ENCODE peak calls at places on chromosomes 4 and X, in eight cellular contexts. One of them, this sample, is unnamed.

GRCh38 chrX:40663880-40664630 is 16.7 kb upstream of the CXorf38 start:
- DNase-seq in substantia nigra: no peak
- DNase-seq in NCI-H1105: no peak
- DNase-seq in activated naive CD8-positive, alpha-beta T cell treated with anti-CD3 and anti-CD28 coated beads, Interleukin-2, amount 50 U/mL, for 16 hours: no peak
- DNase-seq in A549: no peak
- DNase-seq in adrenal gland: peak
- DNase-seq in SW480: no peak
- DNase-seq in HT-29: peak
- DNase-seq in this sample: peak

GRCh38 chrX:34350552-34350951 is 218.4 kb upstream of the FAM47A start:
- DNase-seq in activated naive CD8-positive, alpha-beta T cell treated with anti-CD3 and anti-CD28 coated beads, Interleukin-2, amount 50 U/mL, for 16 hours: no peak
- DNase-seq in adrenal gland: no peak
- DNase-seq in substantia nigra: no peak
- DNase-seq in HT-29: no peak
- DNase-seq in NCI-H1105: no peak
- DNase-seq in SW480: no peak
- DNase-seq in A549: no peak
- DNase-seq in this sample: no peak

GRCh38 chr4:25485104-25485503 is 108.0 kb downstream of the ANAPC4 start:
- DNase-seq in adrenal gland: no peak
- DNase-seq in NCI-H1105: no peak
- DNase-seq in HT-29: no peak
- DNase-seq in activated naive CD8-positive, alpha-beta T cell treated with anti-CD3 and anti-CD28 coated beads, Interleukin-2, amount 50 U/mL, for 16 hours: no peak
- DNase-seq in A549: no peak
- DNase-seq in SW480: no peak
- DNase-seq in substantia nigra: no peak
- DNase-seq in this sample: no peak

GRCh38 chrX:56564921-56565861 is 1.8 kb downstream of the UBQLN2 start:
- DNase-seq in adrenal gland: no peak
- DNase-seq in activated naive CD8-positive, alpha-beta T cell treated with anti-CD3 and anti-CD28 coated beads, Interleukin-2, amount 50 U/mL, for 16 hours: no peak
- DNase-seq in SW480: no peak
- DNase-seq in NCI-H1105: no peak
- DNase-seq in HT-29: peak
- DNase-seq in A549: no peak
- DNase-seq in substantia nigra: no peak
- DNase-seq in this sample: peak

GRCh38 chrX:11435568-11435967 is 142.4 kb downstream of the AMELX start:
- DNase-seq in substantia nigra: no peak
- DNase-seq in SW480: no peak
- DNase-seq in A549: no peak
- DNase-seq in HT-29: no peak
- DNase-seq in adrenal gland: no peak
- DNase-seq in activated naive CD8-positive, alpha-beta T cell treated with anti-CD3 and anti-CD28 coated beads, Interleukin-2, amount 50 U/mL, for 16 hours: no peak
- DNase-seq in NCI-H1105: no peak
- DNase-seq in this sample: no peak

GRCh38 chrX:2846992-2847391 is 18.3 kb downstream of the GYG2 start:
- DNase-seq in SW480: no peak
- DNase-seq in A549: no peak
- DNase-seq in activated naive CD8-positive, alpha-beta T cell treated with anti-CD3 and anti-CD28 coated beads, Interleukin-2, amount 50 U/mL, for 16 hours: no peak
- DNase-seq in substantia nigra: no peak
- DNase-seq in adrenal gland: no peak
- DNase-seq in HT-29: no peak
- DNase-seq in NCI-H1105: no peak
- DNase-seq in this sample: no peak

GRCh38 chr4:3227878-3228675 is 20.9 kb upstream of the MSANTD1 start:
- DNase-seq in HT-29: no peak
- DNase-seq in SW480: no peak
- DNase-seq in activated naive CD8-positive, alpha-beta T cell treated with anti-CD3 and anti-CD28 coated beads, Interleukin-2, amount 50 U/mL, for 16 hours: no peak
- DNase-seq in A549: no peak
- DNase-seq in NCI-H1105: no peak
- DNase-seq in adrenal gland: peak
- DNase-seq in substantia nigra: no peak
- DNase-seq in this sample: no peak

GRCh38 chr4:159071178-159071968 is 31.5 kb upstream of the RAPGEF2 start:
- DNase-seq in adrenal gland: no peak
- DNase-seq in HT-29: peak
- DNase-seq in NCI-H1105: no peak
- DNase-seq in activated naive CD8-positive, alpha-beta T cell treated with anti-CD3 and anti-CD28 coated beads, Interleukin-2, amount 50 U/mL, for 16 hours: no peak
- DNase-seq in substantia nigra: no peak
- DNase-seq in SW480: peak
- DNase-seq in A549: no peak
- DNase-seq in this sample: no peak

GRCh38 chrX:102723456-102723855 is 2.9 kb downstream of the GPRASP3 start:
- DNase-seq in adrenal gland: no peak
- DNase-seq in activated naive CD8-positive, alpha-beta T cell treated with anti-CD3 and anti-CD28 coated beads, Interleukin-2, amount 50 U/mL, for 16 hours: no peak
- DNase-seq in SW480: no peak
- DNase-seq in NCI-H1105: no peak
- DNase-seq in substantia nigra: no peak
- DNase-seq in HT-29: no peak
- DNase-seq in A549: no peak
- DNase-seq in this sample: no peak

GRCh38 chr4:110669663-110670062 is 46.8 kb upstream of the PITX2 start:
- DNase-seq in A549: no peak
- DNase-seq in adrenal gland: no peak
- DNase-seq in NCI-H1105: no peak
- DNase-seq in substantia nigra: no peak
- DNase-seq in SW480: no peak
- DNase-seq in HT-29: peak
- DNase-seq in activated naive CD8-positive, alpha-beta T cell treated with anti-CD3 and anti-CD28 coated beads, Interleukin-2, amount 50 U/mL, for 16 hours: no peak
- DNase-seq in this sample: no peak

GRCh38 chr4:105092356-105092755 is 54.3 kb upstream of the TET2 start:
- DNase-seq in substantia nigra: no peak
- DNase-seq in A549: no peak
- DNase-seq in HT-29: peak
- DNase-seq in adrenal gland: no peak
- DNase-seq in NCI-H1105: no peak
- DNase-seq in SW480: no peak
- DNase-seq in activated naive CD8-positive, alpha-beta T cell treated with anti-CD3 and anti-CD28 coated beads, Interleukin-2, amount 50 U/mL, for 16 hours: no peak
- DNase-seq in this sample: no peak

GRCh38 chr4:101211146-101211553 is 136.2 kb downstream of the PPP3CA start:
- DNase-seq in substantia nigra: no peak
- DNase-seq in SW480: no peak
- DNase-seq in activated naive CD8-positive, alpha-beta T cell treated with anti-CD3 and anti-CD28 coated beads, Interleukin-2, amount 50 U/mL, for 16 hours: no peak
- DNase-seq in HT-29: peak
- DNase-seq in A549: no peak
- DNase-seq in NCI-H1105: no peak
- DNase-seq in adrenal gland: no peak
- DNase-seq in this sample: no peak

GRCh38 chr4:20532871-20533870 is 167.1 kb upstream of the PACRGL start:
- DNase-seq in SW480: peak
- DNase-seq in NCI-H1105: no peak
- DNase-seq in substantia nigra: no peak
- DNase-seq in activated naive CD8-positive, alpha-beta T cell treated with anti-CD3 and anti-CD28 coated beads, Interleukin-2, amount 50 U/mL, for 16 hours: no peak
- DNase-seq in HT-29: no peak
- DNase-seq in A549: no peak
- DNase-seq in adrenal gland: no peak
- DNase-seq in this sample: no peak

GRCh38 chr4:77175201-77175610 is 18.2 kb downstream of the CCNG2 start:
- DNase-seq in adrenal gland: no peak
- DNase-seq in A549: no peak
- DNase-seq in HT-29: no peak
- DNase-seq in SW480: no peak
- DNase-seq in activated naive CD8-positive, alpha-beta T cell treated with anti-CD3 and anti-CD28 coated beads, Interleukin-2, amount 50 U/mL, for 16 hours: no peak
- DNase-seq in substantia nigra: no peak
- DNase-seq in NCI-H1105: no peak
- DNase-seq in this sample: no peak

GRCh38 chrX:3166670-3167455 is 125.6 kb downstream of the ARSF start:
- DNase-seq in SW480: no peak
- DNase-seq in activated naive CD8-positive, alpha-beta T cell treated with anti-CD3 and anti-CD28 coated beads, Interleukin-2, amount 50 U/mL, for 16 hours: no peak
- DNase-seq in NCI-H1105: no peak
- DNase-seq in substantia nigra: no peak
- DNase-seq in adrenal gland: no peak
- DNase-seq in HT-29: no peak
- DNase-seq in A549: no peak
- DNase-seq in this sample: no peak

GRCh38 chr4:122218762-122219161 is 66.6 kb downstream of the BLTP1 start:
- DNase-seq in SW480: no peak
- DNase-seq in adrenal gland: no peak
- DNase-seq in HT-29: peak
- DNase-seq in NCI-H1105: no peak
- DNase-seq in A549: no peak
- DNase-seq in activated naive CD8-positive, alpha-beta T cell treated with anti-CD3 and anti-CD28 coated beads, Interleukin-2, amount 50 U/mL, for 16 hours: no peak
- DNase-seq in substantia nigra: no peak
- DNase-seq in this sample: no peak

GRCh38 chr4:89353514-89353913 is 45.9 kb upstream of the GPRIN3 start:
- DNase-seq in HT-29: no peak
- DNase-seq in SW480: no peak
- DNase-seq in A549: no peak
- DNase-seq in activated naive CD8-positive, alpha-beta T cell treated with anti-CD3 and anti-CD28 coated beads, Interleukin-2, amount 50 U/mL, for 16 hours: no peak
- DNase-seq in NCI-H1105: no peak
- DNase-seq in adrenal gland: no peak
- DNase-seq in substantia nigra: no peak
- DNase-seq in this sample: no peak

GRCh38 chr4:169064281-169064680 is 54.2 kb upstream of the CBR4 start:
- DNase-seq in NCI-H1105: no peak
- DNase-seq in substantia nigra: no peak
- DNase-seq in adrenal gland: no peak
- DNase-seq in activated naive CD8-positive, alpha-beta T cell treated with anti-CD3 and anti-CD28 coated beads, Interleukin-2, amount 50 U/mL, for 16 hours: no peak
- DNase-seq in A549: no peak
- DNase-seq in SW480: no peak
- DNase-seq in HT-29: no peak
- DNase-seq in this sample: no peak

GRCh38 chrX:29435396-29435795 is 780.0 kb upstream of the MAGEB2 start:
- DNase-seq in SW480: no peak
- DNase-seq in NCI-H1105: no peak
- DNase-seq in A549: no peak
- DNase-seq in HT-29: no peak
- DNase-seq in adrenal gland: no peak
- DNase-seq in activated naive CD8-positive, alpha-beta T cell treated with anti-CD3 and anti-CD28 coated beads, Interleukin-2, amount 50 U/mL, for 16 hours: no peak
- DNase-seq in substantia nigra: no peak
- DNase-seq in this sample: no peak

GRCh38 chr4:55336138-55337034 is 9.7 kb upstream of the SRD5A3 start:
- DNase-seq in A549: no peak
- DNase-seq in SW480: peak
- DNase-seq in activated naive CD8-positive, alpha-beta T cell treated with anti-CD3 and anti-CD28 coated beads, Interleukin-2, amount 50 U/mL, for 16 hours: no peak
- DNase-seq in HT-29: no peak
- DNase-seq in substantia nigra: no peak
- DNase-seq in NCI-H1105: no peak
- DNase-seq in adrenal gland: no peak
- DNase-seq in this sample: no peak

GRCh38 chrX:118579417-118579816 is 83.8 kb downstream of the DOCK11 start:
- DNase-seq in HT-29: no peak
- DNase-seq in SW480: no peak
- DNase-seq in substantia nigra: no peak
- DNase-seq in activated naive CD8-positive, alpha-beta T cell treated with anti-CD3 and anti-CD28 coated beads, Interleukin-2, amount 50 U/mL, for 16 hours: no peak
- DNase-seq in NCI-H1105: no peak
- DNase-seq in A549: no peak
- DNase-seq in adrenal gland: no peak
- DNase-seq in this sample: no peak

GRCh38 chr4:76781698-76782595 is 116.0 kb downstream of the SOWAHB start:
- DNase-seq in SW480: peak
- DNase-seq in substantia nigra: no peak
- DNase-seq in activated naive CD8-positive, alpha-beta T cell treated with anti-CD3 and anti-CD28 coated beads, Interleukin-2, amount 50 U/mL, for 16 hours: no peak
- DNase-seq in NCI-H1105: no peak
- DNase-seq in adrenal gland: no peak
- DNase-seq in A549: no peak
- DNase-seq in HT-29: peak
- DNase-seq in this sample: no peak

GRCh38 chr4:38868055-38868965 is 704 bp downstream of the FAM114A1 start:
- DNase-seq in adrenal gland: peak
- DNase-seq in activated naive CD8-positive, alpha-beta T cell treated with anti-CD3 and anti-CD28 coated beads, Interleukin-2, amount 50 U/mL, for 16 hours: no peak
- DNase-seq in HT-29: peak
- DNase-seq in SW480: no peak
- DNase-seq in A549: no peak
- DNase-seq in NCI-H1105: no peak
- DNase-seq in substantia nigra: no peak
- DNase-seq in this sample: peak

GRCh38 chr4:178293601-178294000 is 851.4 kb upstream of the AGA start:
- DNase-seq in adrenal gland: no peak
- DNase-seq in substantia nigra: no peak
- DNase-seq in SW480: no peak
- DNase-seq in activated naive CD8-positive, alpha-beta T cell treated with anti-CD3 and anti-CD28 coated beads, Interleukin-2, amount 50 U/mL, for 16 hours: no peak
- DNase-seq in HT-29: no peak
- DNase-seq in A549: no peak
- DNase-seq in NCI-H1105: no peak
- DNase-seq in this sample: no peak

GRCh38 chr4:174516345-174516744 is 5.9 kb downstream of the HPGD start:
- DNase-seq in substantia nigra: no peak
- DNase-seq in activated naive CD8-positive, alpha-beta T cell treated with anti-CD3 and anti-CD28 coated beads, Interleukin-2, amount 50 U/mL, for 16 hours: no peak
- DNase-seq in NCI-H1105: no peak
- DNase-seq in SW480: no peak
- DNase-seq in HT-29: no peak
- DNase-seq in A549: no peak
- DNase-seq in adrenal gland: no peak
- DNase-seq in this sample: no peak

GRCh38 chrX:46662594-46662993 is 89.0 kb downstream of the CHST7 start:
- DNase-seq in A549: no peak
- DNase-seq in SW480: no peak
- DNase-seq in NCI-H1105: no peak
- DNase-seq in substantia nigra: no peak
- DNase-seq in activated naive CD8-positive, alpha-beta T cell treated with anti-CD3 and anti-CD28 coated beads, Interleukin-2, amount 50 U/mL, for 16 hours: no peak
- DNase-seq in HT-29: no peak
- DNase-seq in adrenal gland: no peak
- DNase-seq in this sample: no peak

GRCh38 chr4:119835511-119835910 is 206.9 kb upstream of the PDE5A start:
- DNase-seq in substantia nigra: no peak
- DNase-seq in adrenal gland: no peak
- DNase-seq in A549: no peak
- DNase-seq in HT-29: no peak
- DNase-seq in activated naive CD8-positive, alpha-beta T cell treated with anti-CD3 and anti-CD28 coated beads, Interleukin-2, amount 50 U/mL, for 16 hours: no peak
- DNase-seq in SW480: no peak
- DNase-seq in NCI-H1105: no peak
- DNase-seq in this sample: no peak

GRCh38 chrX:66632473-66632872 is 6.4 kb downstream of the EDA2R start:
- DNase-seq in HT-29: no peak
- DNase-seq in SW480: no peak
- DNase-seq in adrenal gland: no peak
- DNase-seq in activated naive CD8-positive, alpha-beta T cell treated with anti-CD3 and anti-CD28 coated beads, Interleukin-2, amount 50 U/mL, for 16 hours: no peak
- DNase-seq in substantia nigra: no peak
- DNase-seq in NCI-H1105: no peak
- DNase-seq in A549: no peak
- DNase-seq in this sample: no peak

GRCh38 chrX:13750204-13750603 is 15.7 kb downstream of the OFD1 start:
- DNase-seq in adrenal gland: no peak
- DNase-seq in activated naive CD8-positive, alpha-beta T cell treated with anti-CD3 and anti-CD28 coated beads, Interleukin-2, amount 50 U/mL, for 16 hours: no peak
- DNase-seq in SW480: peak
- DNase-seq in NCI-H1105: peak
- DNase-seq in HT-29: peak
- DNase-seq in substantia nigra: no peak
- DNase-seq in A549: peak
- DNase-seq in this sample: no peak

GRCh38 chrX:56343664-56344063 is 111.5 kb downstream of the KLF8 start:
- DNase-seq in A549: no peak
- DNase-seq in HT-29: no peak
- DNase-seq in activated naive CD8-positive, alpha-beta T cell treated with anti-CD3 and anti-CD28 coated beads, Interleukin-2, amount 50 U/mL, for 16 hours: no peak
- DNase-seq in substantia nigra: no peak
- DNase-seq in SW480: no peak
- DNase-seq in adrenal gland: no peak
- DNase-seq in NCI-H1105: no peak
- DNase-seq in this sample: no peak

GRCh38 chr4:25308266-25308665 is 4.3 kb upstream of the ZCCHC4 start:
- DNase-seq in SW480: no peak
- DNase-seq in A549: no peak
- DNase-seq in adrenal gland: no peak
- DNase-seq in substantia nigra: no peak
- DNase-seq in activated naive CD8-positive, alpha-beta T cell treated with anti-CD3 and anti-CD28 coated beads, Interleukin-2, amount 50 U/mL, for 16 hours: no peak
- DNase-seq in HT-29: no peak
- DNase-seq in NCI-H1105: no peak
- DNase-seq in this sample: no peak

GRCh38 chr4:123750044-123750443 is 353.4 kb downstream of the SPRY1 start:
- DNase-seq in substantia nigra: no peak
- DNase-seq in adrenal gland: no peak
- DNase-seq in HT-29: no peak
- DNase-seq in SW480: no peak
- DNase-seq in A549: no peak
- DNase-seq in NCI-H1105: no peak
- DNase-seq in activated naive CD8-positive, alpha-beta T cell treated with anti-CD3 and anti-CD28 coated beads, Interleukin-2, amount 50 U/mL, for 16 hours: no peak
- DNase-seq in this sample: no peak

GRCh38 chr4:168832746-168833575 is 177.1 kb downstream of the CBR4 start:
- DNase-seq in A549: peak
- DNase-seq in SW480: no peak
- DNase-seq in HT-29: no peak
- DNase-seq in substantia nigra: peak
- DNase-seq in NCI-H1105: no peak
- DNase-seq in activated naive CD8-positive, alpha-beta T cell treated with anti-CD3 and anti-CD28 coated beads, Interleukin-2, amount 50 U/mL, for 16 hours: no peak
- DNase-seq in adrenal gland: peak
- DNase-seq in this sample: no peak

GRCh38 chrX:44012484-44013096 is 39.4 kb upstream of the NDP start:
- DNase-seq in NCI-H1105: no peak
- DNase-seq in adrenal gland: peak
- DNase-seq in A549: peak
- DNase-seq in activated naive CD8-positive, alpha-beta T cell treated with anti-CD3 and anti-CD28 coated beads, Interleukin-2, amount 50 U/mL, for 16 hours: no peak
- DNase-seq in SW480: peak
- DNase-seq in HT-29: peak
- DNase-seq in substantia nigra: no peak
- DNase-seq in this sample: no peak

This sample was measured in globus pallidus.